ENCODE peak calls at places on chromosome 12, in six cellular contexts. One of them, this sample, is unnamed.

GRCh38 chr12:127054531-127054930 is 1212.4 kb upstream of the TMEM132C start:
- DNase-seq in NAMALWA: no peak
- DNase-seq in cardiac muscle cell: no peak
- DNase-seq in fibroblast of mammary gland: no peak
- DNase-seq in T-helper 1 cell: no peak
- DNase-seq in fibroblast of pulmonary artery: peak
- DNase-seq in this sample: no peak

GRCh38 chr12:131370791-131371579 is 339.9 kb upstream of the SFSWAP start:
- DNase-seq in fibroblast of mammary gland: no peak
- DNase-seq in cardiac muscle cell: no peak
- DNase-seq in fibroblast of pulmonary artery: no peak
- DNase-seq in T-helper 1 cell: no peak
- DNase-seq in NAMALWA: no peak
- DNase-seq in this sample: no peak

GRCh38 chr12:117459229-117459628 is 97.8 kb upstream of the NOS1 start:
- DNase-seq in cardiac muscle cell: no peak
- DNase-seq in fibroblast of mammary gland: no peak
- DNase-seq in NAMALWA: no peak
- DNase-seq in T-helper 1 cell: no peak
- DNase-seq in fibroblast of pulmonary artery: no peak
- DNase-seq in this sample: no peak

GRCh38 chr12:104355630-104356029 is 52.1 kb downstream of the EID3 start:
- DNase-seq in fibroblast of mammary gland: no peak
- DNase-seq in T-helper 1 cell: no peak
- DNase-seq in NAMALWA: no peak
- DNase-seq in fibroblast of pulmonary artery: no peak
- DNase-seq in cardiac muscle cell: no peak
- DNase-seq in this sample: no peak

GRCh38 chr12:78096909-78097597 is 266.4 kb downstream of the NAV3 start:
- DNase-seq in NAMALWA: no peak
- DNase-seq in T-helper 1 cell: no peak
- DNase-seq in cardiac muscle cell: peak
- DNase-seq in fibroblast of mammary gland: peak
- DNase-seq in fibroblast of pulmonary artery: peak
- DNase-seq in this sample: peak

GRCh38 chr12:115095073-115095748 is 411.2 kb upstream of the TBX3 start:
- DNase-seq in fibroblast of pulmonary artery: no peak
- DNase-seq in NAMALWA: no peak
- DNase-seq in T-helper 1 cell: no peak
- DNase-seq in cardiac muscle cell: no peak
- DNase-seq in fibroblast of mammary gland: no peak
- DNase-seq in this sample: no peak

GRCh38 chr12:69338120-69338859 is 9.9 kb upstream of the LYZ start:
- DNase-seq in NAMALWA: peak
- DNase-seq in fibroblast of pulmonary artery: peak
- DNase-seq in cardiac muscle cell: peak
- DNase-seq in T-helper 1 cell: no peak
- DNase-seq in fibroblast of mammary gland: no peak
- DNase-seq in this sample: no peak

GRCh38 chr12:112419269-112420133 is 754 bp downstream of the PTPN11 start:
- DNase-seq in NAMALWA: peak
- DNase-seq in fibroblast of pulmonary artery: peak
- DNase-seq in fibroblast of mammary gland: peak
- DNase-seq in cardiac muscle cell: peak
- DNase-seq in T-helper 1 cell: no peak
- DNase-seq in this sample: no peak

GRCh38 chr12:64219135-64219534 is 3.0 kb downstream of the KICS2 start:
- DNase-seq in NAMALWA: no peak
- DNase-seq in fibroblast of pulmonary artery: no peak
- DNase-seq in cardiac muscle cell: no peak
- DNase-seq in fibroblast of mammary gland: no peak
- DNase-seq in T-helper 1 cell: no peak
- DNase-seq in this sample: no peak

GRCh38 chr12:69388371-69388770 is 28.8 kb downstream of the YEATS4 start:
- DNase-seq in cardiac muscle cell: peak
- DNase-seq in T-helper 1 cell: no peak
- DNase-seq in NAMALWA: peak
- DNase-seq in fibroblast of pulmonary artery: peak
- DNase-seq in fibroblast of mammary gland: peak
- DNase-seq in this sample: no peak

GRCh38 chr12:104498211-104498801 is 41.6 kb downstream of the CHST11 start:
- DNase-seq in T-helper 1 cell: peak
- DNase-seq in NAMALWA: no peak
- DNase-seq in fibroblast of mammary gland: peak
- DNase-seq in fibroblast of pulmonary artery: no peak
- DNase-seq in cardiac muscle cell: no peak
- DNase-seq in this sample: no peak

GRCh38 chr12:57479376-57480115 is at the start of gene ARHGAP9:
- DNase-seq in NAMALWA: peak
- DNase-seq in fibroblast of pulmonary artery: no peak
- DNase-seq in T-helper 1 cell: peak
- DNase-seq in fibroblast of mammary gland: no peak
- DNase-seq in cardiac muscle cell: no peak
- DNase-seq in this sample: no peak

GRCh38 chr12:64427988-64428387 is 23.8 kb downstream of the XPOT start:
- DNase-seq in fibroblast of mammary gland: no peak
- DNase-seq in cardiac muscle cell: no peak
- DNase-seq in T-helper 1 cell: no peak
- DNase-seq in NAMALWA: no peak
- DNase-seq in fibroblast of pulmonary artery: no peak
- DNase-seq in this sample: no peak

GRCh38 chr12:108568653-108569154 is 6.3 kb downstream of the ISCU start:
- DNase-seq in fibroblast of mammary gland: no peak
- DNase-seq in cardiac muscle cell: no peak
- DNase-seq in NAMALWA: peak
- DNase-seq in T-helper 1 cell: peak
- DNase-seq in fibroblast of pulmonary artery: no peak
- DNase-seq in this sample: no peak

GRCh38 chr12:11727133-11727664 is 77.7 kb downstream of the ETV6 start:
- DNase-seq in T-helper 1 cell: peak
- DNase-seq in fibroblast of pulmonary artery: no peak
- DNase-seq in cardiac muscle cell: no peak
- DNase-seq in NAMALWA: peak
- DNase-seq in fibroblast of mammary gland: no peak
- DNase-seq in this sample: no peak

GRCh38 chr12:15608931-15609330 is 180.3 kb downstream of the EPS8 start:
- DNase-seq in T-helper 1 cell: no peak
- DNase-seq in fibroblast of pulmonary artery: no peak
- DNase-seq in fibroblast of mammary gland: no peak
- DNase-seq in NAMALWA: no peak
- DNase-seq in cardiac muscle cell: no peak
- DNase-seq in this sample: no peak

GRCh38 chr12:104763163-104763805 is 194.8 kb downstream of the SLC41A2 start:
- DNase-seq in fibroblast of mammary gland: peak
- DNase-seq in NAMALWA: no peak
- DNase-seq in cardiac muscle cell: peak
- DNase-seq in T-helper 1 cell: no peak
- DNase-seq in fibroblast of pulmonary artery: peak
- DNase-seq in this sample: no peak

GRCh38 chr12:65823481-65824313 is 586 bp upstream of the HMGA2 start:
- DNase-seq in cardiac muscle cell: peak
- DNase-seq in fibroblast of mammary gland: peak
- DNase-seq in NAMALWA: no peak
- DNase-seq in fibroblast of pulmonary artery: peak
- DNase-seq in T-helper 1 cell: no peak
- DNase-seq in this sample: no peak

GRCh38 chr12:42296503-42297109 is 29.3 kb downstream of the ZCRB1 start:
- DNase-seq in fibroblast of mammary gland: peak
- DNase-seq in NAMALWA: peak
- DNase-seq in fibroblast of pulmonary artery: peak
- DNase-seq in cardiac muscle cell: peak
- DNase-seq in T-helper 1 cell: no peak
- DNase-seq in this sample: no peak

GRCh38 chr12:109296431-109296830 is 12.7 kb downstream of the FOXN4 start:
- DNase-seq in T-helper 1 cell: no peak
- DNase-seq in cardiac muscle cell: no peak
- DNase-seq in NAMALWA: no peak
- DNase-seq in fibroblast of pulmonary artery: no peak
- DNase-seq in fibroblast of mammary gland: no peak
- DNase-seq in this sample: no peak

GRCh38 chr12:93740721-93741120 is 63.5 kb downstream of the CRADD start:
- DNase-seq in T-helper 1 cell: no peak
- DNase-seq in fibroblast of mammary gland: peak
- DNase-seq in NAMALWA: no peak
- DNase-seq in cardiac muscle cell: no peak
- DNase-seq in fibroblast of pulmonary artery: no peak
- DNase-seq in this sample: no peak

GRCh38 chr12:120126635-120127005 is 10.1 kb upstream of the RAB35 start:
- DNase-seq in NAMALWA: no peak
- DNase-seq in fibroblast of pulmonary artery: peak
- DNase-seq in fibroblast of mammary gland: peak
- DNase-seq in cardiac muscle cell: peak
- DNase-seq in T-helper 1 cell: no peak
- DNase-seq in this sample: no peak

GRCh38 chr12:50597200-50598195 is 92.7 kb downstream of the DIP2B start:
- DNase-seq in fibroblast of pulmonary artery: peak
- DNase-seq in cardiac muscle cell: peak
- DNase-seq in fibroblast of mammary gland: peak
- DNase-seq in NAMALWA: peak
- DNase-seq in T-helper 1 cell: no peak
- DNase-seq in this sample: no peak

GRCh38 chr12:100128509-100128908 is 14.2 kb downstream of the BLTP3B start:
- DNase-seq in cardiac muscle cell: peak
- DNase-seq in fibroblast of pulmonary artery: peak
- DNase-seq in fibroblast of mammary gland: peak
- DNase-seq in NAMALWA: no peak
- DNase-seq in T-helper 1 cell: no peak
- DNase-seq in this sample: no peak

GRCh38 chr12:129911437-129912049 is 7.7 kb upstream of the TMEM132D start:
- DNase-seq in cardiac muscle cell: peak
- DNase-seq in fibroblast of pulmonary artery: peak
- DNase-seq in fibroblast of mammary gland: peak
- DNase-seq in T-helper 1 cell: no peak
- DNase-seq in NAMALWA: peak
- DNase-seq in this sample: no peak

GRCh38 chr12:53495903-53496751 is 3.1 kb downstream of the MAP3K12 start:
- DNase-seq in cardiac muscle cell: peak
- DNase-seq in T-helper 1 cell: no peak
- DNase-seq in NAMALWA: no peak
- DNase-seq in fibroblast of pulmonary artery: peak
- DNase-seq in fibroblast of mammary gland: peak
- DNase-seq in this sample: no peak

GRCh38 chr12:32437095-32437515 is 37.7 kb downstream of the FGD4 start:
- DNase-seq in cardiac muscle cell: peak
- DNase-seq in NAMALWA: no peak
- DNase-seq in T-helper 1 cell: no peak
- DNase-seq in fibroblast of pulmonary artery: peak
- DNase-seq in fibroblast of mammary gland: peak
- DNase-seq in this sample: no peak

GRCh38 chr12:3336606-3337311 is 154.2 kb upstream of the PRMT8 start:
- DNase-seq in NAMALWA: no peak
- DNase-seq in cardiac muscle cell: peak
- DNase-seq in T-helper 1 cell: no peak
- DNase-seq in fibroblast of pulmonary artery: no peak
- DNase-seq in fibroblast of mammary gland: no peak
- DNase-seq in this sample: no peak

GRCh38 chr12:13001725-13002040 is 1.6 kb upstream of the HEBP1 start:
- DNase-seq in NAMALWA: no peak
- DNase-seq in fibroblast of mammary gland: no peak
- DNase-seq in T-helper 1 cell: no peak
- DNase-seq in cardiac muscle cell: no peak
- DNase-seq in fibroblast of pulmonary artery: no peak
- DNase-seq in this sample: no peak

GRCh38 chr12:84946753-84947152 is 34.2 kb upstream of the SLC6A15 start:
- DNase-seq in NAMALWA: no peak
- DNase-seq in fibroblast of pulmonary artery: no peak
- DNase-seq in T-helper 1 cell: no peak
- DNase-seq in fibroblast of mammary gland: no peak
- DNase-seq in cardiac muscle cell: no peak
- DNase-seq in this sample: no peak

GRCh38 chr12:125124320-125124966 is 59.2 kb downstream of the AACS start:
- DNase-seq in fibroblast of pulmonary artery: no peak
- DNase-seq in NAMALWA: no peak
- DNase-seq in fibroblast of mammary gland: no peak
- DNase-seq in cardiac muscle cell: no peak
- DNase-seq in T-helper 1 cell: no peak
- DNase-seq in this sample: no peak

GRCh38 chr12:79662046-79662811 is 28.5 kb downstream of the PAWR start:
- DNase-seq in cardiac muscle cell: no peak
- DNase-seq in fibroblast of pulmonary artery: no peak
- DNase-seq in NAMALWA: no peak
- DNase-seq in T-helper 1 cell: no peak
- DNase-seq in fibroblast of mammary gland: no peak
- DNase-seq in this sample: no peak

GRCh38 chr12:19778111-19778688 is 338.9 kb downstream of the AEBP2 start:
- DNase-seq in fibroblast of pulmonary artery: peak
- DNase-seq in fibroblast of mammary gland: peak
- DNase-seq in NAMALWA: no peak
- DNase-seq in cardiac muscle cell: peak
- DNase-seq in T-helper 1 cell: no peak
- DNase-seq in this sample: no peak

GRCh38 chr12:109727746-109728726 is 14.4 kb downstream of the FAM222A start:
- DNase-seq in cardiac muscle cell: no peak
- DNase-seq in NAMALWA: no peak
- DNase-seq in fibroblast of pulmonary artery: no peak
- DNase-seq in fibroblast of mammary gland: no peak
- DNase-seq in T-helper 1 cell: no peak
- DNase-seq in this sample: no peak

GRCh38 chr12:47017901-47018479 is 61.4 kb upstream of the PCED1B start:
- DNase-seq in fibroblast of mammary gland: no peak
- DNase-seq in NAMALWA: no peak
- DNase-seq in T-helper 1 cell: no peak
- DNase-seq in fibroblast of pulmonary artery: peak
- DNase-seq in cardiac muscle cell: no peak
- DNase-seq in this sample: no peak

GRCh38 chr12:41264281-41264680 is 76.2 kb downstream of the PDZRN4 start:
- DNase-seq in fibroblast of pulmonary artery: peak
- DNase-seq in NAMALWA: peak
- DNase-seq in T-helper 1 cell: no peak
- DNase-seq in cardiac muscle cell: peak
- DNase-seq in fibroblast of mammary gland: peak
- DNase-seq in this sample: no peak

GRCh38 chr12:30585877-30586276 is 109.8 kb downstream of the IPO8 start:
- DNase-seq in fibroblast of mammary gland: no peak
- DNase-seq in NAMALWA: no peak
- DNase-seq in T-helper 1 cell: no peak
- DNase-seq in fibroblast of pulmonary artery: no peak
- DNase-seq in cardiac muscle cell: no peak
- DNase-seq in this sample: no peak

GRCh38 chr12:117872521-117873169 is 96.1 kb downstream of the KSR2 start:
- DNase-seq in fibroblast of pulmonary artery: no peak
- DNase-seq in fibroblast of mammary gland: no peak
- DNase-seq in NAMALWA: no peak
- DNase-seq in T-helper 1 cell: no peak
- DNase-seq in cardiac muscle cell: no peak
- DNase-seq in this sample: no peak

GRCh38 chr12:117518594-117519270 is 157.3 kb upstream of the NOS1 start:
- DNase-seq in NAMALWA: no peak
- DNase-seq in cardiac muscle cell: no peak
- DNase-seq in T-helper 1 cell: no peak
- DNase-seq in fibroblast of pulmonary artery: no peak
- DNase-seq in fibroblast of mammary gland: no peak
- DNase-seq in this sample: peak